ENCODE peak calls at places on chromosomes 2 and 18, in nine cellular contexts. One of them, this sample, is unnamed.

GRCh38 chr2:223090540-223091235 is 38.7 kb downstream of the KCNE4 start:
- DNase-seq in epithelial cell of esophagus: no peak
- DNase-seq in CD8-positive, alpha-beta memory T cell: no peak
- DNase-seq in CD14-positive monocyte: no peak
- DNase-seq in heart right ventricle: no peak
- DNase-seq in HAP-1: no peak
- DNase-seq in activated effector memory CD4-positive, alpha-beta T cell treated with Interleukin-2 at 50 U/mL for 16 hours: no peak
- DNase-seq in SK-N-SH: no peak
- DNase-seq in T-helper 2 cell: no peak
- DNase-seq in this sample: no peak

GRCh38 chr2:38934742-38935141 is 45.1 kb downstream of the ARHGEF33 start:
- DNase-seq in epithelial cell of esophagus: no peak
- DNase-seq in CD8-positive, alpha-beta memory T cell: no peak
- DNase-seq in CD14-positive monocyte: no peak
- DNase-seq in heart right ventricle: no peak
- DNase-seq in HAP-1: no peak
- DNase-seq in activated effector memory CD4-positive, alpha-beta T cell treated with Interleukin-2 at 50 U/mL for 16 hours: no peak
- DNase-seq in SK-N-SH: no peak
- DNase-seq in T-helper 2 cell: no peak
- DNase-seq in this sample: no peak

GRCh38 chr2:180203972-180204371 is 196.9 kb upstream of the CWC22 start:
- DNase-seq in epithelial cell of esophagus: peak
- DNase-seq in CD8-positive, alpha-beta memory T cell: no peak
- DNase-seq in CD14-positive monocyte: no peak
- DNase-seq in heart right ventricle: peak
- DNase-seq in HAP-1: no peak
- DNase-seq in activated effector memory CD4-positive, alpha-beta T cell treated with Interleukin-2 at 50 U/mL for 16 hours: no peak
- DNase-seq in SK-N-SH: no peak
- DNase-seq in T-helper 2 cell: no peak
- DNase-seq in this sample: no peak

GRCh38 chr2:182866461-182867369 is at the start of gene FRZB:
- DNase-seq in epithelial cell of esophagus: peak
- DNase-seq in CD8-positive, alpha-beta memory T cell: no peak
- DNase-seq in CD14-positive monocyte: no peak
- DNase-seq in heart right ventricle: peak
- DNase-seq in HAP-1: peak
- DNase-seq in activated effector memory CD4-positive, alpha-beta T cell treated with Interleukin-2 at 50 U/mL for 16 hours: no peak
- DNase-seq in SK-N-SH: peak
- DNase-seq in T-helper 2 cell: no peak
- DNase-seq in this sample: peak

GRCh38 chr2:26495705-26496271 is 17.9 kb upstream of the OTOF start:
- DNase-seq in epithelial cell of esophagus: peak
- DNase-seq in CD8-positive, alpha-beta memory T cell: no peak
- DNase-seq in CD14-positive monocyte: no peak
- DNase-seq in heart right ventricle: no peak
- DNase-seq in HAP-1: peak
- DNase-seq in activated effector memory CD4-positive, alpha-beta T cell treated with Interleukin-2 at 50 U/mL for 16 hours: no peak
- DNase-seq in SK-N-SH: no peak
- DNase-seq in T-helper 2 cell: no peak
- DNase-seq in this sample: no peak

GRCh38 chr2:121650554-121650930 is 1.3 kb upstream of the CLASP1 start:
- DNase-seq in epithelial cell of esophagus: no peak
- DNase-seq in CD8-positive, alpha-beta memory T cell: no peak
- DNase-seq in CD14-positive monocyte: no peak
- DNase-seq in heart right ventricle: no peak
- DNase-seq in HAP-1: peak
- DNase-seq in activated effector memory CD4-positive, alpha-beta T cell treated with Interleukin-2 at 50 U/mL for 16 hours: peak
- DNase-seq in SK-N-SH: peak
- DNase-seq in T-helper 2 cell: no peak
- DNase-seq in this sample: peak

GRCh38 chr2:187586091-187586632 is 31.9 kb upstream of the TFPI start:
- DNase-seq in epithelial cell of esophagus: peak
- DNase-seq in CD8-positive, alpha-beta memory T cell: no peak
- DNase-seq in CD14-positive monocyte: no peak
- DNase-seq in heart right ventricle: no peak
- DNase-seq in HAP-1: no peak
- DNase-seq in activated effector memory CD4-positive, alpha-beta T cell treated with Interleukin-2 at 50 U/mL for 16 hours: no peak
- DNase-seq in SK-N-SH: no peak
- DNase-seq in T-helper 2 cell: no peak
- DNase-seq in this sample: peak

GRCh38 chr2:28164280-28164801 is 228.3 kb upstream of the FOSL2 start:
- DNase-seq in epithelial cell of esophagus: no peak
- DNase-seq in CD8-positive, alpha-beta memory T cell: no peak
- DNase-seq in CD14-positive monocyte: no peak
- DNase-seq in heart right ventricle: peak
- DNase-seq in HAP-1: no peak
- DNase-seq in activated effector memory CD4-positive, alpha-beta T cell treated with Interleukin-2 at 50 U/mL for 16 hours: no peak
- DNase-seq in SK-N-SH: peak
- DNase-seq in T-helper 2 cell: no peak
- DNase-seq in this sample: no peak

GRCh38 chr2:184598313-184599053 is at the start of gene ZNF804A:
- DNase-seq in epithelial cell of esophagus: peak
- DNase-seq in CD8-positive, alpha-beta memory T cell: no peak
- DNase-seq in CD14-positive monocyte: peak
- DNase-seq in heart right ventricle: peak
- DNase-seq in HAP-1: peak
- DNase-seq in activated effector memory CD4-positive, alpha-beta T cell treated with Interleukin-2 at 50 U/mL for 16 hours: no peak
- DNase-seq in SK-N-SH: peak
- DNase-seq in T-helper 2 cell: no peak
- DNase-seq in this sample: peak

GRCh38 chr2:112714331-112714730 is 6.5 kb upstream of the NT5DC4 start:
- DNase-seq in epithelial cell of esophagus: no peak
- DNase-seq in CD8-positive, alpha-beta memory T cell: no peak
- DNase-seq in CD14-positive monocyte: no peak
- DNase-seq in heart right ventricle: no peak
- DNase-seq in HAP-1: no peak
- DNase-seq in activated effector memory CD4-positive, alpha-beta T cell treated with Interleukin-2 at 50 U/mL for 16 hours: no peak
- DNase-seq in SK-N-SH: no peak
- DNase-seq in T-helper 2 cell: no peak
- DNase-seq in this sample: no peak

GRCh38 chr2:221203846-221204245 is 368.3 kb downstream of the EPHA4 start:
- DNase-seq in epithelial cell of esophagus: peak
- DNase-seq in CD8-positive, alpha-beta memory T cell: no peak
- DNase-seq in CD14-positive monocyte: no peak
- DNase-seq in heart right ventricle: no peak
- DNase-seq in HAP-1: no peak
- DNase-seq in activated effector memory CD4-positive, alpha-beta T cell treated with Interleukin-2 at 50 U/mL for 16 hours: no peak
- DNase-seq in SK-N-SH: no peak
- DNase-seq in T-helper 2 cell: no peak
- DNase-seq in this sample: no peak

GRCh38 chr18:8391068-8391467 is 218.2 kb upstream of the RAB12 start:
- DNase-seq in epithelial cell of esophagus: no peak
- DNase-seq in CD8-positive, alpha-beta memory T cell: no peak
- DNase-seq in CD14-positive monocyte: no peak
- DNase-seq in heart right ventricle: no peak
- DNase-seq in HAP-1: no peak
- DNase-seq in activated effector memory CD4-positive, alpha-beta T cell treated with Interleukin-2 at 50 U/mL for 16 hours: no peak
- DNase-seq in SK-N-SH: no peak
- DNase-seq in T-helper 2 cell: no peak
- DNase-seq in this sample: no peak

GRCh38 chr2:111957872-111958354 is 59.5 kb downstream of the MERTK start:
- DNase-seq in epithelial cell of esophagus: no peak
- DNase-seq in CD8-positive, alpha-beta memory T cell: no peak
- DNase-seq in CD14-positive monocyte: no peak
- DNase-seq in heart right ventricle: no peak
- DNase-seq in HAP-1: no peak
- DNase-seq in activated effector memory CD4-positive, alpha-beta T cell treated with Interleukin-2 at 50 U/mL for 16 hours: no peak
- DNase-seq in SK-N-SH: no peak
- DNase-seq in T-helper 2 cell: no peak
- DNase-seq in this sample: no peak

GRCh38 chr18:3649559-3650426 is 199.8 kb downstream of the TGIF1 start:
- DNase-seq in epithelial cell of esophagus: peak
- DNase-seq in CD8-positive, alpha-beta memory T cell: no peak
- DNase-seq in CD14-positive monocyte: no peak
- DNase-seq in heart right ventricle: no peak
- DNase-seq in HAP-1: no peak
- DNase-seq in activated effector memory CD4-positive, alpha-beta T cell treated with Interleukin-2 at 50 U/mL for 16 hours: no peak
- DNase-seq in SK-N-SH: no peak
- DNase-seq in T-helper 2 cell: no peak
- DNase-seq in this sample: peak

GRCh38 chr2:32702303-32703064 is 74.6 kb downstream of the TTC27 start:
- DNase-seq in epithelial cell of esophagus: no peak
- DNase-seq in CD8-positive, alpha-beta memory T cell: no peak
- DNase-seq in CD14-positive monocyte: no peak
- DNase-seq in heart right ventricle: no peak
- DNase-seq in HAP-1: no peak
- DNase-seq in activated effector memory CD4-positive, alpha-beta T cell treated with Interleukin-2 at 50 U/mL for 16 hours: no peak
- DNase-seq in SK-N-SH: no peak
- DNase-seq in T-helper 2 cell: no peak
- DNase-seq in this sample: no peak

GRCh38 chr2:149076863-149077412 is 38.4 kb downstream of the LYPD6B start:
- DNase-seq in epithelial cell of esophagus: no peak
- DNase-seq in CD8-positive, alpha-beta memory T cell: no peak
- DNase-seq in CD14-positive monocyte: no peak
- DNase-seq in heart right ventricle: no peak
- DNase-seq in HAP-1: peak
- DNase-seq in activated effector memory CD4-positive, alpha-beta T cell treated with Interleukin-2 at 50 U/mL for 16 hours: no peak
- DNase-seq in SK-N-SH: peak
- DNase-seq in T-helper 2 cell: no peak
- DNase-seq in this sample: peak

GRCh38 chr2:12428786-12429185 is 287.9 kb upstream of the TRIB2 start:
- DNase-seq in epithelial cell of esophagus: no peak
- DNase-seq in CD8-positive, alpha-beta memory T cell: no peak
- DNase-seq in CD14-positive monocyte: no peak
- DNase-seq in heart right ventricle: no peak
- DNase-seq in HAP-1: no peak
- DNase-seq in activated effector memory CD4-positive, alpha-beta T cell treated with Interleukin-2 at 50 U/mL for 16 hours: no peak
- DNase-seq in SK-N-SH: no peak
- DNase-seq in T-helper 2 cell: no peak
- DNase-seq in this sample: no peak

GRCh38 chr2:19667085-19667484 is 234.7 kb downstream of the TTC32 start:
- DNase-seq in epithelial cell of esophagus: peak
- DNase-seq in CD8-positive, alpha-beta memory T cell: no peak
- DNase-seq in CD14-positive monocyte: no peak
- DNase-seq in heart right ventricle: no peak
- DNase-seq in HAP-1: no peak
- DNase-seq in activated effector memory CD4-positive, alpha-beta T cell treated with Interleukin-2 at 50 U/mL for 16 hours: no peak
- DNase-seq in SK-N-SH: no peak
- DNase-seq in T-helper 2 cell: no peak
- DNase-seq in this sample: no peak

GRCh38 chr2:241929551-241930490 is 60.3 kb downstream of the RTP5 start:
- DNase-seq in epithelial cell of esophagus: no peak
- DNase-seq in CD8-positive, alpha-beta memory T cell: no peak
- DNase-seq in CD14-positive monocyte: no peak
- DNase-seq in heart right ventricle: no peak
- DNase-seq in HAP-1: no peak
- DNase-seq in activated effector memory CD4-positive, alpha-beta T cell treated with Interleukin-2 at 50 U/mL for 16 hours: no peak
- DNase-seq in SK-N-SH: no peak
- DNase-seq in T-helper 2 cell: no peak
- DNase-seq in this sample: no peak

GRCh38 chr2:37809525-37809924 is 115.6 kb upstream of the RMDN2 start:
- DNase-seq in epithelial cell of esophagus: peak
- DNase-seq in CD8-positive, alpha-beta memory T cell: no peak
- DNase-seq in CD14-positive monocyte: no peak
- DNase-seq in heart right ventricle: no peak
- DNase-seq in HAP-1: peak
- DNase-seq in activated effector memory CD4-positive, alpha-beta T cell treated with Interleukin-2 at 50 U/mL for 16 hours: no peak
- DNase-seq in SK-N-SH: peak
- DNase-seq in T-helper 2 cell: no peak
- DNase-seq in this sample: peak

GRCh38 chr18:42401131-42401673 is 446.2 kb downstream of the PIK3C3 start:
- DNase-seq in epithelial cell of esophagus: no peak
- DNase-seq in CD8-positive, alpha-beta memory T cell: no peak
- DNase-seq in CD14-positive monocyte: no peak
- DNase-seq in heart right ventricle: no peak
- DNase-seq in HAP-1: no peak
- DNase-seq in activated effector memory CD4-positive, alpha-beta T cell treated with Interleukin-2 at 50 U/mL for 16 hours: no peak
- DNase-seq in SK-N-SH: no peak
- DNase-seq in T-helper 2 cell: no peak
- DNase-seq in this sample: no peak

GRCh38 chr2:240730506-240731326 is 39.0 kb downstream of the AQP12A start:
- DNase-seq in epithelial cell of esophagus: no peak
- DNase-seq in CD8-positive, alpha-beta memory T cell: no peak
- DNase-seq in CD14-positive monocyte: no peak
- DNase-seq in heart right ventricle: no peak
- DNase-seq in HAP-1: no peak
- DNase-seq in activated effector memory CD4-positive, alpha-beta T cell treated with Interleukin-2 at 50 U/mL for 16 hours: no peak
- DNase-seq in SK-N-SH: no peak
- DNase-seq in T-helper 2 cell: no peak
- DNase-seq in this sample: peak

GRCh38 chr2:205827809-205828208 is 145.5 kb downstream of the NRP2 start:
- DNase-seq in epithelial cell of esophagus: no peak
- DNase-seq in CD8-positive, alpha-beta memory T cell: no peak
- DNase-seq in CD14-positive monocyte: no peak
- DNase-seq in heart right ventricle: no peak
- DNase-seq in HAP-1: no peak
- DNase-seq in activated effector memory CD4-positive, alpha-beta T cell treated with Interleukin-2 at 50 U/mL for 16 hours: no peak
- DNase-seq in SK-N-SH: no peak
- DNase-seq in T-helper 2 cell: no peak
- DNase-seq in this sample: no peak

GRCh38 chr18:78862395-78862794 is 117.2 kb upstream of the SALL3 start:
- DNase-seq in epithelial cell of esophagus: no peak
- DNase-seq in CD8-positive, alpha-beta memory T cell: no peak
- DNase-seq in CD14-positive monocyte: no peak
- DNase-seq in heart right ventricle: no peak
- DNase-seq in HAP-1: no peak
- DNase-seq in activated effector memory CD4-positive, alpha-beta T cell treated with Interleukin-2 at 50 U/mL for 16 hours: no peak
- DNase-seq in SK-N-SH: no peak
- DNase-seq in T-helper 2 cell: no peak
- DNase-seq in this sample: no peak

GRCh38 chr2:7861910-7862702 is 819.8 kb upstream of the ID2 start:
- DNase-seq in epithelial cell of esophagus: no peak
- DNase-seq in CD8-positive, alpha-beta memory T cell: no peak
- DNase-seq in CD14-positive monocyte: no peak
- DNase-seq in heart right ventricle: no peak
- DNase-seq in HAP-1: no peak
- DNase-seq in activated effector memory CD4-positive, alpha-beta T cell treated with Interleukin-2 at 50 U/mL for 16 hours: no peak
- DNase-seq in SK-N-SH: no peak
- DNase-seq in T-helper 2 cell: no peak
- DNase-seq in this sample: no peak

GRCh38 chr2:213251618-213252017 is 32.6 kb upstream of the SPAG16 start:
- DNase-seq in epithelial cell of esophagus: peak
- DNase-seq in CD8-positive, alpha-beta memory T cell: peak
- DNase-seq in CD14-positive monocyte: no peak
- DNase-seq in heart right ventricle: no peak
- DNase-seq in HAP-1: peak
- DNase-seq in activated effector memory CD4-positive, alpha-beta T cell treated with Interleukin-2 at 50 U/mL for 16 hours: no peak
- DNase-seq in SK-N-SH: peak
- DNase-seq in T-helper 2 cell: no peak
- DNase-seq in this sample: no peak

GRCh38 chr2:149490296-149490695 is 97.3 kb downstream of the MMADHC start:
- DNase-seq in epithelial cell of esophagus: no peak
- DNase-seq in CD8-positive, alpha-beta memory T cell: no peak
- DNase-seq in CD14-positive monocyte: no peak
- DNase-seq in heart right ventricle: no peak
- DNase-seq in HAP-1: no peak
- DNase-seq in activated effector memory CD4-positive, alpha-beta T cell treated with Interleukin-2 at 50 U/mL for 16 hours: no peak
- DNase-seq in SK-N-SH: peak
- DNase-seq in T-helper 2 cell: no peak
- DNase-seq in this sample: peak

GRCh38 chr2:239758325-239758877 is 266.7 kb downstream of the NDUFA10 start:
- DNase-seq in epithelial cell of esophagus: no peak
- DNase-seq in CD8-positive, alpha-beta memory T cell: no peak
- DNase-seq in CD14-positive monocyte: no peak
- DNase-seq in heart right ventricle: no peak
- DNase-seq in HAP-1: no peak
- DNase-seq in activated effector memory CD4-positive, alpha-beta T cell treated with Interleukin-2 at 50 U/mL for 16 hours: no peak
- DNase-seq in SK-N-SH: no peak
- DNase-seq in T-helper 2 cell: no peak
- DNase-seq in this sample: no peak

GRCh38 chr18:3452750-3453539 is 3.0 kb downstream of the TGIF1 start:
- DNase-seq in epithelial cell of esophagus: peak
- DNase-seq in CD8-positive, alpha-beta memory T cell: peak
- DNase-seq in CD14-positive monocyte: no peak
- DNase-seq in heart right ventricle: no peak
- DNase-seq in HAP-1: peak
- DNase-seq in activated effector memory CD4-positive, alpha-beta T cell treated with Interleukin-2 at 50 U/mL for 16 hours: no peak
- DNase-seq in SK-N-SH: no peak
- DNase-seq in T-helper 2 cell: no peak
- DNase-seq in this sample: no peak

GRCh38 chr2:75309596-75310290 is 110.4 kb upstream of the TACR1 start:
- DNase-seq in epithelial cell of esophagus: peak
- DNase-seq in CD8-positive, alpha-beta memory T cell: no peak
- DNase-seq in CD14-positive monocyte: no peak
- DNase-seq in heart right ventricle: no peak
- DNase-seq in HAP-1: no peak
- DNase-seq in activated effector memory CD4-positive, alpha-beta T cell treated with Interleukin-2 at 50 U/mL for 16 hours: no peak
- DNase-seq in SK-N-SH: no peak
- DNase-seq in T-helper 2 cell: no peak
- DNase-seq in this sample: peak

GRCh38 chr2:229344151-229344551 is 73.1 kb upstream of the PID1 start:
- DNase-seq in epithelial cell of esophagus: peak
- DNase-seq in CD8-positive, alpha-beta memory T cell: no peak
- DNase-seq in CD14-positive monocyte: no peak
- DNase-seq in heart right ventricle: no peak
- DNase-seq in HAP-1: no peak
- DNase-seq in activated effector memory CD4-positive, alpha-beta T cell treated with Interleukin-2 at 50 U/mL for 16 hours: no peak
- DNase-seq in SK-N-SH: no peak
- DNase-seq in T-helper 2 cell: no peak
- DNase-seq in this sample: peak

This sample was measured in trophoblast cell.